ENCODE peak calls at places on chromosomes 1 and 21, in four cellular contexts. V is tibial nerve, N is PC-9, W is cardiac muscle cell. A is an unnamed sample.

GRCh38 chr1:230283678-230284077 is 142.5 kb downstream of the PGBD5 start:
- DNase-seq in V (no peak), N (no peak), W (no peak), A (peak; percentile 6)

GRCh38 chr1:200253774-200254495 is 155.9 kb downstream of the ZNF281 start:
- DNase-seq in V (no peak), N (no peak), W (no peak), A (no peak)

GRCh38 chr1:42081475-42081874 is 71.7 kb upstream of the GUCA2B start:
- DNase-seq in V (no peak), N (no peak), W (no peak), A (no peak)

GRCh38 chr21:45306453-45306831 is 18.7 kb upstream of the POFUT2 start:
- DNase-seq in V (no peak), N (no peak), W (no peak), A (no peak)

GRCh38 chr1:19453843-19454242 is 31.5 kb downstream of the CAPZB start:
- DNase-seq in V (no peak), N (no peak), W (no peak), A (no peak)

GRCh38 chr1:62283361-62283760 is 35.9 kb downstream of the KANK4 start:
- DNase-seq in V (no peak), N (no peak), W (no peak), A (no peak)

GRCh38 chr1:193569696-193570269 is 383.4 kb upstream of the B3GALT2 start:
- DNase-seq in V (no peak), N (no peak), W (no peak), A (no peak)

GRCh38 chr1:154353966-154354365 is 28.6 kb downstream of the ATP8B2 start:
- DNase-seq in V (no peak), N (no peak), W (no peak), A (no peak)

GRCh38 chr1:9195651-9196050 is 38.9 kb upstream of the H6PD start:
- DNase-seq in V (no peak), N (no peak), W (no peak), A (no peak)

GRCh38 chr1:64295566-64295965 is 92.1 kb downstream of the UBE2U start:
- DNase-seq in V (no peak), N (no peak), W (no peak), A (no peak)

GRCh38 chr1:38004284-38005101 is 821 bp downstream of the FHL3 start:
- DNase-seq in V (no peak), N (peak; percentile 15), W (peak; percentile 41), A (no peak)

GRCh38 chr1:220300442-220301121 is 28.3 kb upstream of the RAB3GAP2 start:
- DNase-seq in V (peak; percentile 59), N (peak; percentile 59), W (peak; percentile 18), A (peak; percentile 39)

GRCh38 chr21:38145104-38145503 is 111.7 kb upstream of the KCNJ15 start:
- DNase-seq in V (no peak), N (no peak), W (no peak), A (no peak)

GRCh38 chr1:244375061-244375460 is 76.6 kb downstream of the ADSS2 start:
- DNase-seq in V (no peak), N (no peak), W (no peak), A (no peak)

GRCh38 chr1:162133566-162133965 is 64.1 kb downstream of the NOS1AP start:
- DNase-seq in V (no peak), N (no peak), W (no peak), A (no peak)

GRCh38 chr1:220458936-220459335 is 69.0 kb upstream of the MARK1 start:
- DNase-seq in V (no peak), N (no peak), W (no peak), A (no peak)

GRCh38 chr1:24309762-24310485 is 9.2 kb upstream of the GRHL3 start:
- DNase-seq in V (no peak), N (no peak), W (no peak), A (no peak)

GRCh38 chr1:7373251-7373650 is 397.8 kb upstream of the VAMP3 start:
- DNase-seq in V (no peak), N (no peak), W (no peak), A (no peak)

GRCh38 chr1:230288641-230289349 is 137.3 kb downstream of the PGBD5 start:
- DNase-seq in V (no peak), N (no peak), W (no peak), A (no peak)

GRCh38 chr1:94993931-94994645 is 67.2 kb upstream of the CNN3 start:
- DNase-seq in V (no peak), N (no peak), W (no peak), A (no peak)

GRCh38 chr21:14543983-14544382 is 2.1 kb downstream of the SAMSN1 start:
- DNase-seq in V (no peak), N (no peak), W (no peak), A (no peak)

GRCh38 chr1:16163882-16164820 is 8.3 kb upstream of the EPHA2 start:
- DNase-seq in V (no peak), N (peak; percentile 70), W (no peak), A (peak; percentile 55)

GRCh38 chr1:161047436-161048420 is 2.0 kb upstream of the USF1 start:
- DNase-seq in V (no peak), N (no peak), W (no peak), A (no peak)

GRCh38 chr1:202892501-202892900 is 3.6 kb upstream of the RABIF start:
- DNase-seq in V (no peak), N (no peak), W (no peak), A (peak; percentile 37)

GRCh38 chr1:178055779-178056471 is 38.0 kb upstream of the RASAL2 start:
- DNase-seq in V (no peak), N (peak; percentile 37), W (no peak), A (peak; percentile 38)

GRCh38 chr21:35559128-35559831 is 501.0 kb downstream of the SETD4 start:
- DNase-seq in V (no peak), N (no peak), W (no peak), A (no peak)

GRCh38 chr1:21904725-21905520 is 32.2 kb downstream of the HSPG2 start:
- DNase-seq in V (no peak), N (peak; percentile 86), W (no peak), A (no peak)

GRCh38 chr21:28018741-28019669 is 973.7 kb downstream of the LTN1 start:
- DNase-seq in V (no peak), N (peak; percentile 24), W (peak; percentile 20), A (no peak)

GRCh38 chr1:11595287-11595686 is 58.9 kb downstream of the FBXO2 start:
- DNase-seq in V (no peak), N (no peak), W (no peak), A (no peak)
- H3K36me3 ChIP-seq in V (no peaks in the 10 kb centered on the region), N (no peaks in the 10 kb centered on the region), W (no peaks in the 10 kb centered on the region), A (no peaks in the 10 kb centered on the region)

DNA sequence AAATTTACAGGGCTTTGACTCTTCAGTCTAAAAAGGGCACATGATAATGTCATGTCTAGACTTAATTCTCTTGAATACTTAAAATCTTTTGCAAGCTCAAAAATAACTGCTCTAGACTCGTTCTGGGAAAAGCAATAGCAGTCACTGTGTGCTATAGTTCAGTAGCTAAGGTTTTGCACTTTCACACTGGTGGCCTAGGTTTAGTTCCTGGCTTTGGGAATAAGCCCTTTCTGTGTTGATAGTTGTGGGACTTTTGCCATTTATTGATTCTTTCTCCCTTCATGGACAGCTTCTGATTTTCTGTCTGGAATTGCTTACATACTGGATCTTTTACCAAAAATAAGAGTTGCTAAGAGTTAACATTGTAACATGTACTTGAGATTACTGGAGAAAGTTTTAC is 151.2 kb downstream of the TRIM33 start:
- DNase-seq in V (no peak), N (no peak), W (no peak), A (no peak)
- H3K9me3 ChIP-seq in V (no peaks in the 10 kb centered on the region), N (peaks cover 19% of the 10 kb centered on the region), W (no peaks in the 10 kb centered on the region), A (peaks cover 18% of the 10 kb centered on the region)

GRCh38 chr1:33385251-33385650 is 45.6 kb downstream of the PHC2 start:
- DNase-seq in V (no peak), N (no peak), W (no peak), A (no peak)

GRCh38 chr1:33382651-33383415 is 48.1 kb downstream of the PHC2 start:
- DNase-seq in V (no peak), N (no peak), W (no peak), A (no peak)

GRCh38 chr1:33383489-33383888 is 47.4 kb downstream of the PHC2 start:
- DNase-seq in V (no peak), N (no peak), W (no peak), A (no peak)

GRCh38 chr1:33381979-33382378 is 48.9 kb downstream of the PHC2 start:
- DNase-seq in V (no peak), N (no peak), W (no peak), A (no peak)

DNA sequence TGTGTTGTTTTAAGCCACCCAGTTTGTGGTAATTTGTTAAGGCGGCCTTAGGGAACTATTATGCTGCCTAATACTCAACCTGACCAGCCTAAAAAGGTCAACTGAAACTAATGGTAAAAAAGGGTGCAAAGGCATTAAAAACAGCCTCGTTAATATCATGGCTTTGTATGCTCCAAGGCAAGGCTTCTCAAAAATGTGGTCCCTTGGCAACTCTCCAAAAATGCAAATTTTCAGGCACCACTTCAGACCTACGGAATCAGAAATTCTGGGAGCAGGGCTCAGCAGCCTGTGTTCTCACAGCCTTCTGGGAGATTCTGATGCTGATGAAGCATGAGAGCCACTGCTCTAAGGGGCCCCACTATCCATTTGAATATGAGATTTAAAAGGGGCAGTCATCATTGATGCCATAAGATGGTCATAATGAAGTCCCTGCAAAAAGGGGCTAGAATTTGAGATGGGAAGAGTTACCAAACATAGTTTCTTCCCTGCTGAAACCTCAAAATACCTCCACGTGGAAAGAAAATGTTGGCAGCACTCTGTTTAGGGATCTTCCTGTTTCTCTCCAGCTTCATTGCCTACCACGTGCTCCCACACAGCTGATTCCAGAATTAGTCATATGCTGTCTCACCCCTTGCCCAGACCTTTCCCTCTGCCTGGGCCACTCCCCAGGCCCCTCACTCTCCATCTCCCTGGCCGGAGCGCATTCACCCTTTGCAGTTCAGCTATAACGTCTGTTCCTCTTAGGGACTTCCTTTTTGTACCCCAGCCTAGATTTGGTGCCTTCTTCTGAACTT is 46.7 kb downstream of the PHC2 start:
- DNase-seq in V (no peak), N (no peak), W (no peak), A (no peak)
- H3K36me3 ChIP-seq in V (no peaks in the 10 kb centered on the region), N (no peaks in the 10 kb centered on the region), W (no peaks in the 10 kb centered on the region), A (no peaks in the 10 kb centered on the region)

GRCh38 chr1:247147781-247148180 is 24.0 kb downstream of the ZNF124 start:
- DNase-seq in V (no peak), N (no peak), W (no peak), A (no peak)
- H3K9me3 ChIP-seq in V (peaks cover 50% of the 10 kb centered on the region), N (peaks cover 4% of the 10 kb centered on the region), W (no peaks in the 10 kb centered on the region), A (peaks cover 4% of the 10 kb centered on the region)

GRCh38 chr1:167404161-167404888 is 114.0 kb downstream of the CD247 start:
- DNase-seq in V (no peak), N (no peak), W (peak; percentile 3), A (no peak)

GRCh38 chr1:167404908-167405307 is 113.4 kb downstream of the CD247 start:
- DNase-seq in V (no peak), N (no peak), W (no peak), A (no peak)

GRCh38 chr1:167400359-167400953 is 117.9 kb downstream of the CD247 start:
- DNase-seq in V (no peak), N (no peak), W (no peak), A (no peak)

GRCh38 chr1:167401260-167401873 is 117.0 kb downstream of the CD247 start:
- DNase-seq in V (no peak), N (peak; percentile 44), W (peak; percentile 62), A (peak; percentile 21)
- H3K36me3 ChIP-seq in V (peaks cover 8% of the 10 kb centered on the region), N (peaks cover 6% of the 10 kb centered on the region), W (peaks cover 22% of the 10 kb centered on the region), A (peaks cover 5% of the 10 kb centered on the region)

A was measured in WERI-Rb-1.